ENCODE peak calls at places on chromosomes 6 and 20, in seven cellular contexts. One of them, this sample, is unnamed.

GRCh38 chr6:163759542-163759941 is 345.0 kb downstream of the QKI start:
- DNase-seq in trophoblast cell: peak; percentile 21
- DNase-seq in mesenchymal stem cell: peak; percentile 50
- DNase-seq in H1: no peak
- DNase-seq in mesendoderm: no peak
- DNase-seq in IMR-90: peak; percentile 59
- DNase-seq in neuronal stem cell: no peak
- DNase-seq in this sample: no peak

GRCh38 chr20:14817121-14817520 is 479.7 kb upstream of the FLRT3 start:
- DNase-seq in IMR-90: no peak
- DNase-seq in trophoblast cell: no peak
- DNase-seq in H1: no peak
- DNase-seq in mesendoderm: no peak
- DNase-seq in mesenchymal stem cell: no peak
- DNase-seq in neuronal stem cell: no peak
- DNase-seq in this sample: no peak

GRCh38 chr20:21577551-21577950 is 63.7 kb upstream of the NKX2-2 start:
- DNase-seq in mesenchymal stem cell: no peak
- DNase-seq in neuronal stem cell: no peak
- DNase-seq in mesendoderm: no peak
- DNase-seq in IMR-90: no peak
- DNase-seq in H1: no peak
- DNase-seq in trophoblast cell: no peak
- DNase-seq in this sample: no peak

GRCh38 chr20:57124346-57124745 is 142.1 kb downstream of the BMP7 start:
- DNase-seq in neuronal stem cell: no peak
- DNase-seq in IMR-90: no peak
- DNase-seq in H1: no peak
- DNase-seq in mesenchymal stem cell: no peak
- DNase-seq in trophoblast cell: no peak
- DNase-seq in mesendoderm: no peak
- DNase-seq in this sample: no peak

GRCh38 chr6:26311012-26311384 is 54.0 kb upstream of the BTN3A2 start:
- DNase-seq in IMR-90: peak; percentile 59
- DNase-seq in neuronal stem cell: no peak
- DNase-seq in mesendoderm: peak; percentile 76
- DNase-seq in trophoblast cell: peak; percentile 49
- DNase-seq in mesenchymal stem cell: peak; percentile 55
- DNase-seq in H1: peak; percentile 72
- DNase-seq in this sample: no peak

GRCh38 chr20:50624351-50625016 is 66.9 kb downstream of the RIPOR3 start:
- DNase-seq in mesendoderm: no peak
- DNase-seq in neuronal stem cell: no peak
- DNase-seq in mesenchymal stem cell: no peak
- DNase-seq in trophoblast cell: no peak
- DNase-seq in IMR-90: no peak
- DNase-seq in H1: no peak
- DNase-seq in this sample: no peak

GRCh38 chr6:44842616-44843015 is 455.1 kb downstream of the CDC5L start:
- DNase-seq in neuronal stem cell: no peak
- DNase-seq in IMR-90: no peak
- DNase-seq in H1: no peak
- DNase-seq in mesenchymal stem cell: no peak
- DNase-seq in mesendoderm: no peak
- DNase-seq in trophoblast cell: no peak
- DNase-seq in this sample: no peak

GRCh38 chr6:57027301-57027700 is 19.2 kb upstream of the KIAA1586 start:
- DNase-seq in mesendoderm: no peak
- DNase-seq in neuronal stem cell: no peak
- DNase-seq in mesenchymal stem cell: no peak
- DNase-seq in IMR-90: no peak
- DNase-seq in trophoblast cell: no peak
- DNase-seq in H1: no peak
- DNase-seq in this sample: no peak

GRCh38 chr20:11734431-11734830 is 183.3 kb upstream of the BTBD3 start:
- DNase-seq in mesendoderm: no peak
- DNase-seq in neuronal stem cell: no peak
- DNase-seq in trophoblast cell: no peak
- DNase-seq in H1: no peak
- DNase-seq in mesenchymal stem cell: no peak
- DNase-seq in IMR-90: no peak
- DNase-seq in this sample: no peak

GRCh38 chr6:93468291-93468690 is 48.9 kb upstream of the EPHA7 start:
- DNase-seq in neuronal stem cell: peak; percentile 73
- DNase-seq in trophoblast cell: no peak
- DNase-seq in H1: no peak
- DNase-seq in IMR-90: no peak
- DNase-seq in mesenchymal stem cell: peak; percentile 85
- DNase-seq in mesendoderm: peak; percentile 39
- DNase-seq in this sample: no peak

GRCh38 chr6:20932284-20932683 is 398.0 kb downstream of the CDKAL1 start:
- DNase-seq in mesenchymal stem cell: no peak
- DNase-seq in neuronal stem cell: no peak
- DNase-seq in IMR-90: no peak
- DNase-seq in H1: no peak
- DNase-seq in trophoblast cell: no peak
- DNase-seq in mesendoderm: peak; percentile 61
- DNase-seq in this sample: no peak

GRCh38 chr6:112372213-112372806 is 25.2 kb downstream of the RFPL4B start:
- DNase-seq in mesendoderm: peak; percentile 8
- DNase-seq in IMR-90: peak; percentile 46
- DNase-seq in neuronal stem cell: no peak
- DNase-seq in mesenchymal stem cell: peak; percentile 24
- DNase-seq in H1: no peak
- DNase-seq in trophoblast cell: peak; percentile 56
- DNase-seq in this sample: no peak

GRCh38 chr6:33749401-33749800 is 2.7 kb upstream of the IP6K3 start:
- DNase-seq in mesendoderm: no peak
- DNase-seq in neuronal stem cell: no peak
- DNase-seq in trophoblast cell: no peak
- DNase-seq in IMR-90: no peak
- DNase-seq in mesenchymal stem cell: no peak
- DNase-seq in H1: no peak
- DNase-seq in this sample: no peak
- H4K8ac ChIP-seq in mesendoderm: no peak overlapping the region
- H4K8ac ChIP-seq in neuronal stem cell: no peak overlapping the region
- H4K8ac ChIP-seq in trophoblast cell: no peak overlapping the region
- H4K8ac ChIP-seq in IMR-90: no peak overlapping the region
- H4K8ac ChIP-seq in mesenchymal stem cell: no peak overlapping the region
- H4K8ac ChIP-seq in H1: no peak overlapping the region
- H4K8ac ChIP-seq in this sample: no peak overlapping the region

DNA sequence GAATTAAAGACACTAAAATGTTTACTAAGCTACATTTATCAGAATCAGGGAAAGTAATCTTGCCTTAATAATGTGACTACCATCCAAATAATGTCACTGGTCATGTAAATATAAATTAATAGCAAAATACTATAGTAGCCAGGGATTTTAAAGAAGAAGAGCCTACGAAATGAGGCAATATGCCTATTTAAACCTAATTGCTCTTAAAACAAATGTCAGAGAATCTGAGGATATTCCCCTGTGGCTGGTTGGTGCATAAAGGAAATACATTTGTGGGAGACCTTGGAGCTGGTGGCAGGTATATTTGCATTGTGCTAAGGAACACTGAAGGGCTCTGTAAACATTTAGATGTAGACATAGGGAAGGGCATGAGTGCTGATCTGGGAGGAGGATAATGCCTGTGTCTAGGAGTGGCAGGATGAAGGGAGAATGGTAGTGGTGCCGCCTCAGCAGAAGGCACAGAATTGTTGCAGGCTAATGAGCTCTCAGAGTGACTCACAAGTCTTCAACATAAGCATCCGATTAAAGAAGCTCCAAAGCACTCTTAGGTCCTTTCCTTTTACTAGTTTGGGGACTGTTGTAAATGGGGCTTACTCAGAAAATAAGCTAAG is 85.9 kb downstream of the CD164 start:
- DNase-seq in mesenchymal stem cell: no peak
- DNase-seq in H1: no peak
- DNase-seq in IMR-90: no peak
- DNase-seq in neuronal stem cell: no peak
- DNase-seq in mesendoderm: no peak
- DNase-seq in trophoblast cell: no peak
- DNase-seq in this sample: no peak
- H4K8ac ChIP-seq in mesenchymal stem cell: no peak overlapping the region
- H4K8ac ChIP-seq in H1: no peak overlapping the region
- H4K8ac ChIP-seq in IMR-90: no peak overlapping the region
- H4K8ac ChIP-seq in neuronal stem cell: no peak overlapping the region
- H4K8ac ChIP-seq in mesendoderm: no peak overlapping the region
- H4K8ac ChIP-seq in trophoblast cell: no peak overlapping the region
- H4K8ac ChIP-seq in this sample: no peak overlapping the region

DNA sequence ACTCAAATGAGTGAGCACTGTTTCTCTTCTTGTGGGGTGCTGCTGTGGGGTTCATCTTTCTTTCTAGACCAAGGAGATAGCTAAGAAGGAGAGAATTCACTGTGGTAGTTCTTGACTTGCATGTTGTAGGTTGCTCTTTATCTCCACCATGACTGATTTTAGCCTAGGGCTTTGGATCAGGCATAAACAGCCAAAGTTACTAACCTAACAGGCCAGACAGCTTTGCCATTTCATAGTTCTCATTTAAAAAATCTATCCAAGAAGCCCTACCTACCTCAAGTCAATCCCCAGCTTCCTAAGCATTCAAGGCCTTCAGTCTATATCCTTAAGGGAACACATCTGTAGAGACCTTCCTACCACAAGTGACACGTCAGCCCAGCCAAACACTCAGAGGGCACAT is 107.9 kb upstream of the CARMIL1 start:
- DNase-seq in H1: no peak
- DNase-seq in IMR-90: no peak
- DNase-seq in mesendoderm: no peak
- DNase-seq in mesenchymal stem cell: no peak
- DNase-seq in neuronal stem cell: no peak
- DNase-seq in trophoblast cell: peak; percentile 95
- DNase-seq in this sample: no peak
- H4K8ac ChIP-seq in H1: no peak overlapping the region
- H4K8ac ChIP-seq in IMR-90: peak overlapping the region; percentile 52
- H4K8ac ChIP-seq in mesendoderm: no peak overlapping the region
- H4K8ac ChIP-seq in mesenchymal stem cell: no peak overlapping the region
- H4K8ac ChIP-seq in neuronal stem cell: no peak overlapping the region
- H4K8ac ChIP-seq in trophoblast cell: peak overlapping the region; percentile 69
- H4K8ac ChIP-seq in this sample: no peak overlapping the region

DNA sequence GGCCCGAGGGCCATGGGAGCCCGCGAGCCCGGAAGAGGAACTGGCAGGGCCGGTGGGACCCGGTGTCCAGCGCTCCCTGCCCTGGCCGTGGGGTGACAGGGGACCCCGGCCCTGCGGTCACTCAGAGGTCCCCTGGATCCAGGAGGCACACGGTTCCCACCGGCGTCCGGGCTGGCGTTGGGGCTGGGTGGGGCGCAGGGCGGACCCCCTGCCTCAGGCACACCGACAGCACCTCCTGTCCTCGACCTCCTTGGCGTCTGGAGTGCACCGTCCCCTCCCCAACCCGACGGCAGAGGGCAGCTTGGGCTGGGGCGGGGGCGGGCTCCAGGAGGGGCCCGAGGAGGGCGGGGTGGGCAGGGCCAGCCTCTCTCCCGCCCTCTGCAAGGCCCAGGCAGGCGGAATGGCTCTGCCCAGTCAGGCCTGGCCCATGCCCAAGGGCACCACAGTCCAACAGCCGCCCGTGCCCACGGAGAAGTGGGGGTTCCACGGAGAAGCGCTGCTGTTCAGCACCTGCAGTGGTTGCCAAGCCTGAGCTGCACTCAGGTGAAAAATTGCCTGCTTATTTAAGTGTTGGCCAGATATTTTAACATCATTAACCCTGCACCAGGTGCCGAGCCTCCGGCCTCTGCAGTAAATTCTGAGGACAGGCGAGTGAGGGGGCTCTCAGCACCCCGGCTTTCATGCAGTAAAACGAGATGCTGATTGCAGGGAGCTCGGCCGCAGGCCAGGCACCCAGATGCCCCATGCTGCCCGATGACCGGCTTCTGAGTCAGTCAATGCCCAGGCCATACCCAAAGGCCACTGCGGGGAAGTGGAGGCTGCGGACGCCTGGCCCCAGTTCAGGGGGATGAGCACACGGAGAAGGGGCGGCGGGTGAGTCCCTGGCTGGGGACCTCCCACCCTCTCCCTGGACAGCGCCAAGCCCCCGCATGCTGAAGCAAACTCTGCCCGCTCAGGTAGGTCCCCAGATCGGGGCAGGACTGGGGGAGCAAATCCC is at the start of gene SRMS:
- DNase-seq in neuronal stem cell: no peak
- DNase-seq in mesendoderm: peak; percentile 39
- DNase-seq in mesenchymal stem cell: no peak
- DNase-seq in trophoblast cell: no peak
- DNase-seq in H1: no peak
- DNase-seq in IMR-90: no peak
- DNase-seq in this sample: peak; percentile 73
- H4K8ac ChIP-seq in neuronal stem cell: peak within 1 kb of the TSS; percentile 17
- H4K8ac ChIP-seq in mesendoderm: no peak within 1 kb of the TSS
- H4K8ac ChIP-seq in mesenchymal stem cell: no peak within 1 kb of the TSS
- H4K8ac ChIP-seq in trophoblast cell: no peak within 1 kb of the TSS
- H4K8ac ChIP-seq in H1: peak within 1 kb of the TSS; percentile 25
- H4K8ac ChIP-seq in IMR-90: no peak within 1 kb of the TSS
- H4K8ac ChIP-seq in this sample: no peak within 1 kb of the TSS

DNA sequence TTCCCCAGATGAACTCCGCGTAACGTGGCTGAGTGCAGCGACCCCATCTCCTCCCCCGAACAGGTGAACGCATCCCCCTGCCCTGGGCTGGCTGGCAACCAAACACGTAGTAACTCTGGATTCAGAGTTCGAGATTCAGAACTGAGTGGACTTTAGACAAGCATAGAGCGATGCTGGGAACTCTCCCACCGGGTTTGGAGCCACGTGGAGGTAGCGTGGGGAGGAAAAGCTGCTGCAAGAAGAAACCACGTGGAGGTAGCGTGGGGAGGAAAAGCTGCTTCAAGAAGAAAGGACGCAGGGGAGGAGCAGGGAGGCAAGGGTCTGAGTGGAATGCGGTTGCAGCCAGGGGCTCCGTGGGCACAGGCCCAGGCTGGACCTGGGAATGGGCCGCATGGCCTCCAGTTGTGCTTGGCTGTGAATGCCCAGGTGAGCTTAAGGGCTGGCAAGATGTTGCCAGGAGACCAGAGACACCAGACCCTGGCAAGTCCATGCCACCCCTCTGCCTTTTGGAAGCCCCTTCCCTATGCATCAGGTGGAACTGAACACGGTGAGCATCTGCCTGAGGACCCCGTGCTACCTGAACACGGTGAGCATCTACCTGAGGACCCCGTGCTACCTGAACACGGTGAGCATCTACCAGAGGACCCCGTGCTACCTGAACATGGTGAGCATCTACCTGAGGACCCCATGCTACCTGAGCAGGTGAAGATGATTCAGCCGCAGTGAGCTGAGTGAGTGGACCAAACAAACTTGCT is 118.0 kb upstream of the FRMD1 start:
- DNase-seq in mesenchymal stem cell: no peak
- DNase-seq in mesendoderm: no peak
- DNase-seq in H1: peak; percentile 28
- DNase-seq in trophoblast cell: no peak
- DNase-seq in IMR-90: no peak
- DNase-seq in neuronal stem cell: no peak
- DNase-seq in this sample: peak; percentile 20
- H4K8ac ChIP-seq in mesenchymal stem cell: no peak overlapping the region
- H4K8ac ChIP-seq in mesendoderm: no peak overlapping the region
- H4K8ac ChIP-seq in H1: peak overlapping the region; percentile 47
- H4K8ac ChIP-seq in trophoblast cell: no peak overlapping the region
- H4K8ac ChIP-seq in IMR-90: no peak overlapping the region
- H4K8ac ChIP-seq in neuronal stem cell: no peak overlapping the region
- H4K8ac ChIP-seq in this sample: no peak overlapping the region

DNA sequence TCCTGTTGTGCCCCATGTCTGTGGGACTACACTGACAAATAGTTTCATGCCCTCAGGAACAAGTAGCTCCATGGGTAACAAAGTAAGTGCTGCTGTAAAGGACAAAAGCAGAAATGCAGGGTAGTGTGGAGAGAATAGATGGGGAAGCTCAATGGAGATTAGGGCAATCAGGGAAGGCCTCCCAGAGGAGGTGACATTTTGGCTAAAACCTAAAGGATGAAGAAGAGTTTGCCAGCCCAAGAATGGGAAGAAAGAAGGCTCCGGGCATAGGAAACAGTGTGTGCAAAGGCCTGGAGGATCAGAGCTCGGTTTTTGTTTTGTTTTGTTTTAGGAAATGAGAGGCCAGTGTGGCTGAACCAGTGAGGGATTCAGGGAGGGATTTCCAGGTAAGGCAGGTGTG is 43.6 kb upstream of the FAM83D start:
- DNase-seq in neuronal stem cell: no peak
- DNase-seq in mesendoderm: no peak
- DNase-seq in IMR-90: no peak
- DNase-seq in H1: no peak
- DNase-seq in mesenchymal stem cell: no peak
- DNase-seq in trophoblast cell: no peak
- DNase-seq in this sample: no peak
- H4K8ac ChIP-seq in neuronal stem cell: no peak overlapping the region
- H4K8ac ChIP-seq in mesendoderm: no peak overlapping the region
- H4K8ac ChIP-seq in IMR-90: no peak overlapping the region
- H4K8ac ChIP-seq in H1: no peak overlapping the region
- H4K8ac ChIP-seq in mesenchymal stem cell: no peak overlapping the region
- H4K8ac ChIP-seq in trophoblast cell: no peak overlapping the region
- H4K8ac ChIP-seq in this sample: no peak overlapping the region